ENCODE peak calls at places on chromosomes 7 and 10, in ten cellular contexts. J, A, Z, C, P, V, L, E, Y and M are unnamed samples. For H3K4me1 and H3K9me3, the result is how much of the 10 kb centered on the place peaks cover.

GRCh38 chr10:30625110-30625509 is 4.4 kb downstream of the LYZL2 start:
- DNase-seq in C (no peak), J (no peak), Z (no peak), Y (no peak), L (no peak), E (no peak), A (no peak), P (no peak), V (no peak), M (no peak)

GRCh38 chr7:82323806-82324205 is 119.8 kb downstream of the CACNA2D1 start:
- DNase-seq in V (no peak), A (no peak), J (no peak), E (peak), Y (no peak), L (no peak), C (no peak), P (no peak), Z (no peak), M (no peak)

GRCh38 chr7:95473276-95473985 is 12.3 kb upstream of the ASB4 start:
- DNase-seq in Z (no peak), A (no peak), V (no peak), P (no peak), L (no peak), J (no peak), E (no peak), Y (no peak), C (no peak), M (no peak)

GRCh38 chr7:5228066-5228465 is 38.0 kb downstream of the WIPI2 start:
- DNase-seq in J (no peak), Y (no peak), P (no peak), V (no peak), Z (no peak), A (peak), C (no peak), E (no peak), L (no peak), M (no peak)

GRCh38 chr7:75572814-75573213 is 80.7 kb downstream of the SPDYE5 start:
- DNase-seq in L (no peak), A (no peak), J (no peak), Z (no peak), C (no peak), E (no peak), V (no peak), P (no peak), Y (peak), M (no peak)

GRCh38 chr7:26713981-26714380 is 150.4 kb downstream of the SKAP2 start:
- DNase-seq in J (no peak), C (no peak), Y (no peak), E (no peak), L (no peak), A (no peak), V (no peak), Z (no peak), P (no peak), M (no peak)

GRCh38 chr10:19719320-19719719 is 96.9 kb upstream of the PLXDC2 start:
- DNase-seq in Z (no peak), V (no peak), J (no peak), P (peak), A (no peak), L (no peak), C (no peak), E (no peak), Y (no peak), M (no peak)

GRCh38 chr10:63707254-63707910 is 186.2 kb downstream of the REEP3 start:
- DNase-seq in Z (no peak), P (peak), L (no peak), J (no peak), E (peak), V (no peak), C (no peak), A (no peak), Y (no peak), M (no peak)

GRCh38 chr10:116270691-116271592 is 2.1 kb downstream of the GFRA1 start:
- DNase-seq in C (no peak), E (no peak), V (no peak), Y (peak), J (no peak), L (peak), Z (no peak), P (peak), A (no peak), M (peak)

GRCh38 chr10:46556515-46557318 is at the start of gene GPRIN2:
- DNase-seq in E (no peak), V (peak), Y (peak), P (peak), L (peak), C (peak), Z (peak), A (peak), J (peak), M (peak)

GRCh38 chr7:152115021-152115718 is 89.7 kb downstream of the GALNT11 start:
- DNase-seq in P (no peak), J (no peak), Y (no peak), C (no peak), E (no peak), A (no peak), Z (no peak), V (no peak), L (no peak), M (no peak)

GRCh38 chr10:18500576-18500975 is 150.8 kb downstream of the NSUN6 start:
- DNase-seq in J (no peak), C (no peak), P (no peak), Z (no peak), E (no peak), Y (no peak), L (no peak), A (no peak), V (no peak), M (no peak)

GRCh38 chr7:99579281-99579955 is 18.6 kb upstream of the TMEM225B start:
- DNase-seq in Z (no peak), C (no peak), V (no peak), P (no peak), L (no peak), Y (no peak), E (no peak), A (no peak), J (no peak), M (no peak)

GRCh38 chr7:47536705-47537611 is 45.0 kb downstream of the TNS3 start:
- DNase-seq in P (peak), E (no peak), J (peak), L (peak), C (peak), Y (peak), Z (peak), A (peak), V (no peak), M (peak)

GRCh38 chr10:82922046-82922445 is 1047.1 kb downstream of the NRG3 start:
- DNase-seq in Z (no peak), C (no peak), J (no peak), E (no peak), P (no peak), A (no peak), L (no peak), V (no peak), Y (no peak), M (no peak)

GRCh38 chr10:50431118-50431517 is 179.8 kb upstream of the ASAH2 start:
- DNase-seq in Z (no peak), V (no peak), E (peak), C (no peak), P (no peak), A (no peak), J (no peak), L (no peak), Y (no peak), M (no peak)

GRCh38 chr7:111401516-111401915 is 160.8 kb downstream of the IMMP2L start:
- DNase-seq in J (no peak), C (no peak), Y (no peak), L (no peak), V (no peak), E (no peak), Z (no peak), P (no peak), A (no peak), M (no peak)

GRCh38 chr10:79274279-79275104 is 72.8 kb upstream of the PPIF start:
- DNase-seq in E (peak), J (peak), Y (peak), L (peak), P (peak), A (peak), Z (peak), V (peak), C (peak), M (no peak)

GRCh38 chr10:102322914-102323313 is 72.6 kb upstream of the NFKB2 start:
- DNase-seq in Z (peak), J (no peak), C (no peak), V (no peak), A (no peak), P (no peak), E (no peak), L (no peak), Y (no peak), M (no peak)

GRCh38 chr10:60536529-60537114 is 146.9 kb upstream of the ANK3 start:
- DNase-seq in A (no peak), C (no peak), Z (no peak), P (no peak), E (peak), L (no peak), Y (no peak), J (no peak), V (no peak), M (no peak)

GRCh38 chr7:101957733-101958525 is 140.5 kb downstream of the CUX1 start:
- DNase-seq in E (no peak), P (no peak), C (no peak), V (no peak), A (no peak), J (no peak), Z (no peak), Y (no peak), L (no peak), M (no peak)

GRCh38 chr10:11381023-11381422 is 230.4 kb downstream of the USP6NL start:
- DNase-seq in J (no peak), L (no peak), Y (no peak), P (no peak), Z (no peak), C (no peak), A (no peak), V (no peak), E (no peak), M (no peak)

GRCh38 chr7:104956753-104957450 is 57.1 kb upstream of the KMT2E start:
- DNase-seq in E (peak), L (no peak), V (no peak), C (no peak), J (no peak), Z (no peak), P (no peak), A (no peak), Y (no peak), M (no peak)
- H3K4me1 ChIP-seq in E (under half), L (under half), V (under half), C (under half), J (under half), Z (under half), P (under half), A (half or more), Y (under half), M (under half)

GRCh38 chr10:131749767-131750142 is 151.1 kb upstream of the PPP2R2D start:
- DNase-seq in L (no peak), Y (no peak), Z (no peak), V (no peak), A (no peak), C (no peak), P (no peak), J (no peak), E (no peak), M (no peak)

GRCh38 chr10:131750171-131750895 is 150.5 kb upstream of the PPP2R2D start:
- DNase-seq in L (no peak), A (no peak), Z (no peak), V (no peak), J (no peak), P (no peak), Y (no peak), C (no peak), E (no peak), M (peak)

GRCh38 chr10:131753336-131753735 is 147.5 kb upstream of the PPP2R2D start:
- DNase-seq in E (no peak), P (no peak), L (no peak), A (no peak), C (no peak), V (no peak), Y (no peak), J (no peak), Z (no peak), M (no peak)

GRCh38 chr10:131750973-131751826 is 149.6 kb upstream of the PPP2R2D start:
- DNase-seq in Y (no peak), C (no peak), A (no peak), L (no peak), J (no peak), V (no peak), E (no peak), Z (no peak), P (no peak), M (peak)

GRCh38 chr10:131751827-131752775 is 148.7 kb upstream of the PPP2R2D start:
- DNase-seq in J (no peak), L (no peak), Y (no peak), P (no peak), Z (no peak), V (no peak), C (no peak), E (no peak), A (no peak), M (no peak)
- H3K9me3 ChIP-seq in J (under half), L (under half), Y (under half), P (under half), Z (under half), V (under half), C (under half), E (under half), A (under half), M (under half)

DNA sequence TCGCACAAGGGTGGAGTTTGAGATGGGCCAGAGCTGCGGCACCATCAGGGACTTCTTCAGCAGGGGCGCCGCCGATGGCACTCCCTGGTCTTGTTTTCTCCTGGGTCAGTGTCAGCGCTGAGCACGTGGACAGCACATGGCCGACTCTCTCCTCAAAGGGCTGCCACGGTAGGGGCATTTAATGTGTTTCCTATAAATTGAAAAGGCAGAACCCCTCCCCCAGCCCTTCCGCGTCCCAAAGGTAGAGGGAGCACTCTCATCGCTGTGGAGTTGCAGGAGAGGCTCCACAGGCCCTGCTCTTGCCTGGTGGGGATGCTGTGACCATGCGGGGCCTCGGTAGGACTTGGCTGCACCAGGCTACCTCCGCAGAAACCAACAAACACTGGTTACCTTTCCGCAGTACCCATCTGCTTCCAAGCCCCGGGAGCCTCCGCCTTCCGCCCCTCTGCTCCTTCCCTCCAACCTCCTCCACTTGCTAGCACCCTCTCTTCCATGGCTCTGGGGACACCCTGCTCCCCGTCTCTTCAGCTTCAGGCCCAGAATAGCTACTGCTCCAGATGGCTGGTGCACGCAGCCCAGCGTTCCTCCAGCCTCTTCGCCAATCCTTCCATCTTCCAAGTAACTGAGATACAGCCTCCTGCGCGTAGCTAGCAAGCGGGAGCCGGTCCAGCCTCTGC is 166.3 kb upstream of the ADCY1 start:
- DNase-seq in L (no peak), C (no peak), A (no peak), Z (no peak), E (no peak), J (no peak), V (peak), P (no peak), Y (peak), M (no peak)
- TF ChIP-seq CTCF in L (no peak), C (no peak), A (no peak), Z (no peak), E (peak), J (no peak), V (no peak), P (no peak), Y (no peak), M (no peak)

DNA sequence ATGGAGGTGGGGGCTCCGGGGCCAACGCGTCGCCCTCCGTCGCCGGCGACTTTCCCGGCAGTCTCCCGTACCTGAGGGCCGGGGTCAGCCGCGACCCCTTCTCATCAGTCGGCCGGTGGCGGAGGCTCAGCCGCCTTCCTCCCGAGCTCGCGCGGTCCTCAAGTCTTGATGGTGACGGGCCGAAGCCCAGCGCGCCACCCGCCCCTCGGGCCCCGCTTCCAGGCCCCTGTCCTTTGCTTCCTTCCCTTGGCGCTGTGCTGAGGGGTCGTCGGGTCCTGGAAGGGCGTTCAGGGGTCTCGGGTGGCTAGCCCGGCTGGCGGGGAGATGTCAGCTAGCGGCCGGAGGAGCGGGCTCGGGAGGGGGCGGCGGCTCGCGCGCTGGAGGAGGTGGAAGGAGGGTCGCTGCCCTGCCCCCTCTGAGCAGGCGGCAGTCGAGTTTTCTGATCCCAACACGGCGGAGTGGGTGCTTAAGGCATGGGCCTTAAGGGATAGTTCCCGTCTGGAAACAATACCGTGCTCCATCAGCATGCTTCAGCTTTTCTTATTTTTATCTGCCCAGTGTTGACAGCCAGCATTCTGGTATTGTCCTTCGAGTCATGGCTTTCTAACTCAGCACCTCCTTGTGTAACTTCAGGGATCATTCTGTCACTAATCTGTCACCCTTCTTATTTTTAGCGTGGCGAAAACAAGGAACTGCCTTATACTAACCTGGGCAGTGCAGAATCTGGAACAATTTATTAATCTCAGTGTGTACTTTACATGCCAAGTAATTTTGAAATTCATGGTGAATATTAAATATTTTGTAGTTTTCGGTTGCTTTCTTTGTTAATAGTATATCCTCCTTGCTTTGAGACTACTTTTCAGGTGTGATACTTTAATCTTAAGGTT is 748 bp downstream of the PHTF2 start:
- DNase-seq in E (peak), Y (peak), Z (peak), A (peak), V (peak), P (peak), J (peak), L (peak), C (peak), M (peak)
- H3K4me1 ChIP-seq in E (under half), Y (under half), Z (under half), A (under half), V (under half), P (under half), J (under half), L (under half), C (under half), M (under half)